ENCODE peak calls at places on chromosomes 4 and X, in eight cellular contexts. One of them, this sample, is unnamed.

GRCh38 chr4:150722908-150723362 is 141.0 kb downstream of the MAB21L2 start:
- DNase-seq in GM06990: no peak
- DNase-seq in neural crest cell: no peak
- DNase-seq in H1: no peak
- DNase-seq in lower leg skin: peak
- DNase-seq in stomach: peak
- DNase-seq in MM.1S: no peak
- DNase-seq in fibroblast of mammary gland: peak
- DNase-seq in this sample: no peak

GRCh38 chr4:153212755-153213154 is 8.5 kb downstream of the TRIM2 start:
- DNase-seq in neural crest cell: no peak
- DNase-seq in GM06990: no peak
- DNase-seq in MM.1S: no peak
- DNase-seq in H1: no peak
- DNase-seq in stomach: no peak
- DNase-seq in lower leg skin: no peak
- DNase-seq in fibroblast of mammary gland: no peak
- DNase-seq in this sample: no peak

GRCh38 chr4:83599183-83599582 is 63.3 kb downstream of the GPAT3 start:
- DNase-seq in GM06990: peak
- DNase-seq in fibroblast of mammary gland: peak
- DNase-seq in lower leg skin: no peak
- DNase-seq in MM.1S: no peak
- DNase-seq in stomach: no peak
- DNase-seq in H1: no peak
- DNase-seq in neural crest cell: no peak
- DNase-seq in this sample: no peak

GRCh38 chrX:42694260-42694815 is 83.6 kb downstream of the PPP1R2C start:
- DNase-seq in MM.1S: no peak
- DNase-seq in lower leg skin: no peak
- DNase-seq in neural crest cell: no peak
- DNase-seq in H1: no peak
- DNase-seq in GM06990: no peak
- DNase-seq in stomach: no peak
- DNase-seq in fibroblast of mammary gland: no peak
- DNase-seq in this sample: no peak

GRCh38 chrX:16239211-16239610 is 71.9 kb downstream of the MAGEB17 start:
- DNase-seq in stomach: no peak
- DNase-seq in H1: no peak
- DNase-seq in MM.1S: no peak
- DNase-seq in lower leg skin: no peak
- DNase-seq in neural crest cell: no peak
- DNase-seq in fibroblast of mammary gland: peak
- DNase-seq in GM06990: peak
- DNase-seq in this sample: no peak

GRCh38 chrX:50888884-50889283 is 21.7 kb upstream of the BMP15 start:
- DNase-seq in H1: no peak
- DNase-seq in neural crest cell: no peak
- DNase-seq in fibroblast of mammary gland: no peak
- DNase-seq in stomach: no peak
- DNase-seq in lower leg skin: no peak
- DNase-seq in GM06990: no peak
- DNase-seq in MM.1S: no peak
- DNase-seq in this sample: no peak

GRCh38 chr4:123597586-123597985 is 201.0 kb downstream of the SPRY1 start:
- DNase-seq in fibroblast of mammary gland: no peak
- DNase-seq in GM06990: no peak
- DNase-seq in lower leg skin: no peak
- DNase-seq in H1: no peak
- DNase-seq in MM.1S: no peak
- DNase-seq in stomach: no peak
- DNase-seq in neural crest cell: no peak
- DNase-seq in this sample: no peak

GRCh38 chr4:67035501-67035900 is 509.8 kb downstream of the CENPC start:
- DNase-seq in lower leg skin: peak
- DNase-seq in H1: no peak
- DNase-seq in MM.1S: no peak
- DNase-seq in GM06990: no peak
- DNase-seq in neural crest cell: no peak
- DNase-seq in fibroblast of mammary gland: peak
- DNase-seq in stomach: no peak
- DNase-seq in this sample: no peak

GRCh38 chr4:142838781-142839180 is 7.3 kb downstream of the INPP4B start:
- DNase-seq in neural crest cell: no peak
- DNase-seq in stomach: no peak
- DNase-seq in GM06990: no peak
- DNase-seq in fibroblast of mammary gland: no peak
- DNase-seq in MM.1S: no peak
- DNase-seq in lower leg skin: no peak
- DNase-seq in H1: no peak
- DNase-seq in this sample: no peak

GRCh38 chr4:23572382-23572781 is 317.5 kb downstream of the PPARGC1A start:
- DNase-seq in lower leg skin: no peak
- DNase-seq in fibroblast of mammary gland: no peak
- DNase-seq in MM.1S: no peak
- DNase-seq in neural crest cell: no peak
- DNase-seq in H1: no peak
- DNase-seq in stomach: no peak
- DNase-seq in GM06990: no peak
- DNase-seq in this sample: no peak

GRCh38 chrX:40098264-40099045 is 697 bp upstream of the BCOR start:
- DNase-seq in H1: no peak
- DNase-seq in lower leg skin: no peak
- DNase-seq in stomach: no peak
- DNase-seq in GM06990: peak
- DNase-seq in MM.1S: peak
- DNase-seq in fibroblast of mammary gland: no peak
- DNase-seq in neural crest cell: no peak
- DNase-seq in this sample: no peak

GRCh38 chrX:338281-338835 is 19.8 kb upstream of the GTPBP6 start:
- DNase-seq in fibroblast of mammary gland: no peak
- DNase-seq in H1: no peak
- DNase-seq in neural crest cell: no peak
- DNase-seq in MM.1S: no peak
- DNase-seq in GM06990: no peak
- DNase-seq in lower leg skin: no peak
- DNase-seq in stomach: no peak
- DNase-seq in this sample: no peak

GRCh38 chrX:13194291-13195103 is 125.4 kb downstream of the ATXN3L start:
- DNase-seq in lower leg skin: peak
- DNase-seq in neural crest cell: no peak
- DNase-seq in MM.1S: no peak
- DNase-seq in H1: no peak
- DNase-seq in GM06990: peak
- DNase-seq in fibroblast of mammary gland: no peak
- DNase-seq in stomach: no peak
- DNase-seq in this sample: no peak

GRCh38 chr4:153148796-153149195 is 55.4 kb upstream of the TRIM2 start:
- DNase-seq in MM.1S: no peak
- DNase-seq in lower leg skin: no peak
- DNase-seq in neural crest cell: no peak
- DNase-seq in fibroblast of mammary gland: no peak
- DNase-seq in GM06990: no peak
- DNase-seq in stomach: no peak
- DNase-seq in H1: no peak
- DNase-seq in this sample: no peak

GRCh38 chrX:102659790-102660757 is 8.8 kb downstream of the GPRASP1 start:
- DNase-seq in H1: no peak
- DNase-seq in fibroblast of mammary gland: peak
- DNase-seq in MM.1S: peak
- DNase-seq in neural crest cell: peak
- DNase-seq in stomach: peak
- DNase-seq in GM06990: peak
- DNase-seq in lower leg skin: peak
- DNase-seq in this sample: peak
- TF ChIP-seq CTCF in H1: no peak
- TF ChIP-seq CTCF in fibroblast of mammary gland: no peak
- TF ChIP-seq CTCF in MM.1S: peak
- TF ChIP-seq CTCF in neural crest cell: peak
- TF ChIP-seq CTCF in stomach: no peak
- TF ChIP-seq CTCF in GM06990: no peak
- TF ChIP-seq CTCF in lower leg skin: no peak
- TF ChIP-seq CTCF in this sample: no peak

DNA sequence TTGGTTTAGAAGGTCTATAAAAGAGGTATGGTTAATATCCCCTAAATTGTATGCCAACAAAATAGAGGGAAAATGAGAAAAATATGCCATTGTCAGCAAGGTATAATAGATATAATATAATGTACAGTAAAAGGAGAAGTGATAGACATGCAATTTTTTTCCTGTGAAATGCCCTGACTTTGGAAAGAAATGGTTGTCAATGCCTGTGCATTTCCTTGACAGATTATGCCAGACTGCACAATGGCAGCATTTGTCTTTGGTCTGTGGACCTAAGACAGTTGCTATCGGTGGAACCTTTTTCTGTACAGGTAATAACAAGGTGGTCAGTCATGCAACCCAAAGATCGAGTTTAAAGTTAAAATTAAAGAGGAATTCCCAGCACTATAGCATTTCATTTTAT is 301.7 kb downstream of the CFAP299 start:
- DNase-seq in lower leg skin: no peak
- DNase-seq in GM06990: no peak
- DNase-seq in fibroblast of mammary gland: no peak
- DNase-seq in neural crest cell: no peak
- DNase-seq in stomach: no peak
- DNase-seq in MM.1S: no peak
- DNase-seq in H1: no peak
- DNase-seq in this sample: no peak
- TF ChIP-seq CTCF in lower leg skin: no peak
- TF ChIP-seq CTCF in GM06990: no peak
- TF ChIP-seq CTCF in fibroblast of mammary gland: no peak
- TF ChIP-seq CTCF in neural crest cell: no peak
- TF ChIP-seq CTCF in stomach: no peak
- TF ChIP-seq CTCF in MM.1S: no peak
- TF ChIP-seq CTCF in H1: no peak
- TF ChIP-seq CTCF in this sample: no peak

DNA sequence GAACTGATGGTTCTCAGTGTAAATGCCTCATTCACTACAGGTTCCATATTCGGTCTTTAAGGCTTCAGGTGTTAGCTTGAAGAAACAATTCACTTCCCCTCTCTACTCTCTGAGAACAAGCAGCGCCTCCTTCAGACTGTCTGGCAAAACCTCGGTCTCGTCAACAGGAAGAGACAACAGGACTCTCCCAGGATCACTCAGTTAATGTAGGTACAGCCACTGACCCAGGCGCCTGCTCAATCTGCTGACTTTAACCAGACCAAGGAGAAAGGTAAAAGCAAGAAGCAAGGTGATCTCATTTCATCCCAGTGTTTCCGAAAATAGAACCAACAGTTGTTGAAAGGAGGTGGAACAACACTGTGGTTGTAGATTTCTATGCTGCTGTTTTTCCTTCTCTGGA is 102.2 kb downstream of the SLC2A9 start:
- DNase-seq in stomach: no peak
- DNase-seq in lower leg skin: no peak
- DNase-seq in H1: no peak
- DNase-seq in fibroblast of mammary gland: no peak
- DNase-seq in MM.1S: no peak
- DNase-seq in neural crest cell: no peak
- DNase-seq in GM06990: no peak
- DNase-seq in this sample: no peak
- TF ChIP-seq CTCF in stomach: no peak
- TF ChIP-seq CTCF in lower leg skin: no peak
- TF ChIP-seq CTCF in H1: peak
- TF ChIP-seq CTCF in fibroblast of mammary gland: no peak
- TF ChIP-seq CTCF in MM.1S: no peak
- TF ChIP-seq CTCF in neural crest cell: no peak
- TF ChIP-seq CTCF in GM06990: no peak
- TF ChIP-seq CTCF in this sample: no peak

GRCh38 chrX:23398570-23398969 is 63.9 kb downstream of the PTCHD1 start:
- DNase-seq in MM.1S: no peak
- DNase-seq in stomach: no peak
- DNase-seq in fibroblast of mammary gland: no peak
- DNase-seq in lower leg skin: no peak
- DNase-seq in neural crest cell: no peak
- DNase-seq in GM06990: no peak
- DNase-seq in H1: no peak
- DNase-seq in this sample: no peak

GRCh38 chrX:23403849-23404248 is 69.2 kb downstream of the PTCHD1 start:
- DNase-seq in neural crest cell: no peak
- DNase-seq in fibroblast of mammary gland: no peak
- DNase-seq in lower leg skin: no peak
- DNase-seq in GM06990: no peak
- DNase-seq in MM.1S: no peak
- DNase-seq in stomach: no peak
- DNase-seq in H1: no peak
- DNase-seq in this sample: no peak
- TF ChIP-seq CTCF in neural crest cell: peak
- TF ChIP-seq CTCF in fibroblast of mammary gland: peak
- TF ChIP-seq CTCF in lower leg skin: no peak
- TF ChIP-seq CTCF in GM06990: no peak
- TF ChIP-seq CTCF in MM.1S: no peak
- TF ChIP-seq CTCF in stomach: no peak
- TF ChIP-seq CTCF in H1: peak
- TF ChIP-seq CTCF in this sample: no peak

DNA sequence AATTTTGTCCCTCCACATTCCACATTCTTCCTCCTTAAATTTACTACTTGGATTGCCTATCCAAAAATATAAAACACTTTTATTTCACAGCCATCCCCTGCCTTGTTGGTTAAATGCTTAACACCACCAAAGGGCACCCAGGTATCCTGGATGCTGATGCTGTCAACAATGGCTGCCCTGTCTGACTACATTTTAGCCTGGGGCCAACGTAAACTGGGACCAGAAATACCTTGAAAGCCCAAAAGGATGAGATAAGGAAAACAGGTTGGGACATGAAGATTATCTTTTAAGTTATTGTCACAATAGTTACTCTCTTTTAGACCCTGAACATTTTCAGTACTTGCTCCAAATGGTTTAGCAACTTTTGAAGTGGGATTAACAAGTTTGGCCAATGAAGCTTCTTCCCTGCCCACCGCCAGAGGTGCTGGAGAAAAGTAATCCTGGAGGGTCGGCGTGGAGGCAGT is 775 bp upstream of the YIPF6 start:
- DNase-seq in stomach: no peak
- DNase-seq in lower leg skin: no peak
- DNase-seq in GM06990: no peak
- DNase-seq in fibroblast of mammary gland: peak
- DNase-seq in neural crest cell: no peak
- DNase-seq in MM.1S: no peak
- DNase-seq in H1: no peak
- DNase-seq in this sample: no peak
- TF ChIP-seq CTCF in stomach: no peak
- TF ChIP-seq CTCF in lower leg skin: no peak
- TF ChIP-seq CTCF in GM06990: no peak
- TF ChIP-seq CTCF in fibroblast of mammary gland: no peak
- TF ChIP-seq CTCF in neural crest cell: peak
- TF ChIP-seq CTCF in MM.1S: no peak
- TF ChIP-seq CTCF in H1: no peak
- TF ChIP-seq CTCF in this sample: no peak